ENCODE peak calls at places on chromosomes 3 and 15, in four cellular contexts. W is SK-N-SH, J is astrocyte of the spinal cord, R is spleen. Z is an unnamed sample.

GRCh38 chr3:53581671-53582070 is 87.3 kb downstream of the CACNA1D start:
- DNase-seq in W (no peak), J (peak), R (no peak), Z (no peak)

GRCh38 chr3:124770341-124771082 is 40.3 kb downstream of the UMPS start:
- DNase-seq in W (peak), J (no peak), R (peak), Z (no peak)

GRCh38 chr3:65831733-65832425 is 206.8 kb downstream of the MAGI1 start:
- DNase-seq in W (peak), J (no peak), R (no peak), Z (no peak)

GRCh38 chr3:59775106-59775505 is 725.3 kb upstream of the CFAP20DC start:
- DNase-seq in W (no peak), J (peak), R (no peak), Z (no peak)

GRCh38 chr3:70224337-70224736 is 88.1 kb downstream of the MDFIC2 start:
- DNase-seq in W (no peak), J (no peak), R (no peak), Z (no peak)

GRCh38 chr3:100650651-100651611 is 41.5 kb downstream of the ADGRG7 start:
- DNase-seq in W (no peak), J (peak), R (no peak), Z (no peak)

GRCh38 chr3:78906245-78906644 is 861.6 kb downstream of the ROBO1 start:
- DNase-seq in W (no peak), J (no peak), R (no peak), Z (no peak)

GRCh38 chr15:81071130-81071529 is 62.9 kb upstream of the CFAP161 start:
- DNase-seq in W (no peak), J (peak), R (no peak), Z (no peak)

GRCh38 chr15:78938608-78939488 is 6.0 kb downstream of the CTSH start:
- DNase-seq in W (no peak), J (no peak), R (peak), Z (no peak)

GRCh38 chr3:42589382-42590109 is 1.1 kb upstream of the SS18L2 start:
- DNase-seq in W (no peak), J (no peak), R (peak), Z (no peak)

GRCh38 chr15:45183001-45183400 is 4.8 kb downstream of the SHF start:
- DNase-seq in W (no peak), J (no peak), R (no peak), Z (no peak)

GRCh38 chr15:101060576-101061551 is 141.7 kb downstream of the LRRK1 start:
- DNase-seq in W (no peak), J (no peak), R (peak), Z (no peak)

GRCh38 chr3:183490653-183491052 is 62.2 kb upstream of the MCF2L2 start:
- DNase-seq in W (no peak), J (peak), R (no peak), Z (no peak)

GRCh38 chr15:52481915-52482314 is 46.8 kb downstream of the MYO5A start:
- DNase-seq in W (no peak), J (peak), R (no peak), Z (no peak)

GRCh38 chr3:53250881-53251605 is 4.8 kb downstream of the TKT start:
- DNase-seq in W (no peak), J (no peak), R (no peak), Z (no peak)

GRCh38 chr15:40844543-40844981 is 714 bp downstream of the SPINT1 start:
- DNase-seq in W (peak), J (no peak), R (peak), Z (no peak)

GRCh38 chr15:80929225-80929624 is 60.4 kb downstream of the MESD start:
- DNase-seq in W (no peak), J (peak), R (peak), Z (no peak)

GRCh38 chr3:170712798-170713197 is 126.9 kb upstream of the SLC7A14 start:
- DNase-seq in W (no peak), J (no peak), R (no peak), Z (no peak)

GRCh38 chr15:88484781-88485246 is 17.3 kb downstream of the MRPS11 start:
- DNase-seq in W (no peak), J (peak), R (no peak), Z (no peak)

GRCh38 chr15:77019476-77020331 is 24.8 kb downstream of the PSTPIP1 start:
- DNase-seq in W (no peak), J (peak), R (peak), Z (no peak)

GRCh38 chr15:68631621-68632051 is 52.8 kb downstream of the CORO2B start:
- DNase-seq in W (no peak), J (no peak), R (peak), Z (no peak)

GRCh38 chr3:4754180-4755086 is 224.8 kb upstream of the BHLHE40 start:
- DNase-seq in W (no peak), J (no peak), R (no peak), Z (no peak)

GRCh38 chr3:137761099-137761562 is 3.0 kb upstream of the SOX14 start:
- DNase-seq in W (peak), J (no peak), R (no peak), Z (no peak)

GRCh38 chr3:193563999-193564398 is 9.3 kb upstream of the ATP13A4 start:
- DNase-seq in W (no peak), J (no peak), R (no peak), Z (no peak)

GRCh38 chr3:151278223-151278622 is at the start of gene P2RY14:
- DNase-seq in W (no peak), J (no peak), R (no peak), Z (no peak)

GRCh38 chr3:156489462-156489911 is 65.4 kb downstream of the SSR3 start:
- DNase-seq in W (no peak), J (peak), R (no peak), Z (no peak)

GRCh38 chr15:65903296-65904073 is 34.2 kb downstream of the RAB11A start:
- DNase-seq in W (no peak), J (peak), R (no peak), Z (no peak)

GRCh38 chr3:197734667-197735318 is 1.9 kb downstream of the RUBCN start:
- DNase-seq in W (no peak), J (no peak), R (no peak), Z (no peak)

GRCh38 chr15:61032600-61033286 is 196.4 kb downstream of the RORA start:
- DNase-seq in W (no peak), J (no peak), R (no peak), Z (no peak)

GRCh38 chr3:152282813-152283212 is 14.1 kb downstream of the MBNL1 start:
- DNase-seq in W (no peak), J (no peak), R (no peak), Z (no peak)

GRCh38 chr3:170734043-170734736 is 135.8 kb downstream of the RPL22L1 start:
- DNase-seq in W (no peak), J (no peak), R (no peak), Z (no peak)

GRCh38 chr3:74584782-74585181 is 29.7 kb downstream of the CNTN3 start:
- DNase-seq in W (no peak), J (no peak), R (no peak), Z (no peak)

GRCh38 chr15:64193971-64194370 is 31.1 kb upstream of the PPIB start:
- DNase-seq in W (no peak), J (no peak), R (no peak), Z (no peak)

GRCh38 chr3:155323063-155323666 is 29.7 kb upstream of the STRIT1 start:
- DNase-seq in W (peak), J (peak), R (no peak), Z (peak)

GRCh38 chr3:30511524-30512278 is 94.7 kb upstream of the TGFBR2 start:
- DNase-seq in W (no peak), J (peak), R (no peak), Z (no peak)

GRCh38 chr3:194369522-194370279 is at the start of gene LRRC15:
- DNase-seq in W (no peak), J (peak), R (no peak), Z (no peak)

GRCh38 chr15:75008249-75009017 is 13.1 kb downstream of the SCAMP5 start:
- DNase-seq in W (no peak), J (no peak), R (no peak), Z (no peak)

GRCh38 chr3:129326591-129326990 is 47.9 kb downstream of the HMCES start:
- DNase-seq in W (no peak), J (no peak), R (no peak), Z (no peak)

GRCh38 chr3:57126244-57126643 is 38.9 kb downstream of the IL17RD start:
- DNase-seq in W (no peak), J (no peak), R (no peak), Z (no peak)
- TF ChIP-seq CTCF in W (no peak), J (no peak), R (no peak), Z (no peak)

GRCh38 chr15:56602253-56602652 is 131.1 kb downstream of the ZNF280D start:
- DNase-seq in W (no peak), J (no peak), R (no peak), Z (no peak)
- TF ChIP-seq CTCF in W (no peak), J (no peak), R (no peak), Z (no peak)

GRCh38 chr3:159733194-159733860 is 255.3 kb upstream of the IL12A start:
- DNase-seq in W (no peak), J (peak), R (no peak), Z (no peak)

GRCh38 chr3:159727506-159727905 is 261.1 kb upstream of the IL12A start:
- DNase-seq in W (no peak), J (no peak), R (no peak), Z (no peak)

GRCh38 chr3:159731254-159731653 is 257.4 kb upstream of the IL12A start:
- DNase-seq in W (no peak), J (no peak), R (no peak), Z (no peak)

GRCh38 chr3:159734681-159735080 is 254.0 kb upstream of the IL12A start:
- DNase-seq in W (no peak), J (no peak), R (no peak), Z (no peak)

GRCh38 chr3:159732172-159733111 is 256.2 kb upstream of the IL12A start:
- DNase-seq in W (no peak), J (peak), R (no peak), Z (no peak)
- TF ChIP-seq CTCF in W (peak), J (peak), R (no peak), Z (no peak)

DNA sequence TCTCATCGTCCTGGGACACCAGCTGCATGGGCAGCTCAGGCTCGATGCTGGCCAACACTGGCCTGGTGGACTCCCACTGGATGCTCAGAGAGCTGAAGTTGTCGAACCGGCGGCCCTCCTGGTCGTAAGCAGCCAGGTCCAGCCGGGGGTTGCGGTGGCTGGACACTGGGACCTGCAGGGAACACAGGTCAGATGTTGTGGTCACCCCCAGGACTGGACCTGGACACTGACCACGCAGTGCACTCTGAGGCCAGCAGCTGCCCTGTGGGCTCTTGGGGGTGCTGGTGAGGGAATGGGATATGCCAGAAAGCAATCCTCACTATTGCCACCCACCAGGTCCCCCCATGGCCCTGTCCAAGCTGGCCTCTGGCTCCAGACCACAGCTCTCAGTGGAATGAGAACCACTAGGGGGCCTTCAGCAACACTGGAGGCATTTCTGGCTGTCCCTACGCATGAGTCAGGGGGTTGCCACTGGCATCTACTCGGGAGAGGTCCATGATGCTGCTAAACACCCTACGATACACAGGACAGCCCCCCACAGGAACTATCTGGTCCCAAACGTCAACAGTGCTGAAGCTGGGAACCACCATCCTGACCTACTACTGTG is 66.1 kb downstream of the NUP210 start:
- DNase-seq in W (peak), J (no peak), R (no peak), Z (no peak)
- TF ChIP-seq CTCF in W (peak), J (peak), R (no peak), Z (peak)

GRCh38 chr3:48240711-48241491 is at the start of gene ZNF589:
- DNase-seq in W (peak), J (peak), R (peak), Z (peak)
- TF ChIP-seq CTCF in W (peak), J (peak), R (peak), Z (no peak)